ENCODE peak calls at places on chromosomes 13 and 19, in seven cellular contexts. J, M, X, O, Z, F and T are unnamed samples.

GRCh38 chr19:46926201-46927071 is 65.6 kb downstream of the ARHGAP35 start:
- DNase-seq in J (no peak), M (no peak), X (no peak), O (no peak), Z (no peak), F (no peak), T (no peak)

GRCh38 chr19:11020423-11020822 is 59.6 kb downstream of the SMARCA4 start:
- DNase-seq in J (no peak), M (no peak), X (no peak), O (no peak), Z (no peak), F (no peak), T (no peak)

GRCh38 chr19:40596608-40597328 is 4.4 kb upstream of the LTBP4 start:
- DNase-seq in J (peak), M (peak), X (peak), O (peak), Z (no peak), F (no peak), T (no peak)

GRCh38 chr13:110300090-110300815 is 6.7 kb downstream of the COL4A1 start:
- DNase-seq in J (no peak), M (no peak), X (no peak), O (no peak), Z (no peak), F (no peak), T (no peak)

GRCh38 chr19:14187586-14187985 is 18.4 kb downstream of the ADGRL1 start:
- DNase-seq in J (no peak), M (no peak), X (peak), O (no peak), Z (no peak), F (no peak), T (no peak)

GRCh38 chr13:24923305-24923640 is 159.3 kb downstream of the RNF17 start:
- DNase-seq in J (peak), M (no peak), X (no peak), O (no peak), Z (no peak), F (no peak), T (peak)

GRCh38 chr13:36430247-36431203 is 1.8 kb upstream of the CCNA1 start:
- DNase-seq in J (no peak), M (peak), X (peak), O (peak), Z (no peak), F (no peak), T (no peak)

GRCh38 chr19:6509118-6509971 is 7.2 kb upstream of the TUBB4A start:
- DNase-seq in J (peak), M (no peak), X (no peak), O (no peak), Z (no peak), F (no peak), T (no peak)

GRCh38 chr13:111472083-111472482 is 151.6 kb downstream of the TEX29 start:
- DNase-seq in J (no peak), M (no peak), X (no peak), O (no peak), Z (no peak), F (no peak), T (no peak)

GRCh38 chr19:36688058-36688457 is 646 bp downstream of the ZNF567 start:
- DNase-seq in J (no peak), M (no peak), X (no peak), O (no peak), Z (no peak), F (no peak), T (no peak)

GRCh38 chr13:60936281-60936680 is 479.4 kb downstream of the PCDH20 start:
- DNase-seq in J (no peak), M (no peak), X (no peak), O (no peak), Z (no peak), F (no peak), T (no peak)

GRCh38 chr13:26624572-26624971 is 67.1 kb downstream of the WASF3 start:
- DNase-seq in J (no peak), M (no peak), X (no peak), O (no peak), Z (no peak), F (no peak), T (no peak)

GRCh38 chr19:48044561-48044960 is 682 bp upstream of the CABP5 start:
- DNase-seq in J (no peak), M (no peak), X (no peak), O (no peak), Z (no peak), F (no peak), T (no peak)

GRCh38 chr13:44498969-44499368 is 77.2 kb downstream of the TSC22D1 start:
- DNase-seq in J (peak), M (no peak), X (no peak), O (no peak), Z (no peak), F (no peak), T (no peak)

GRCh38 chr13:95100525-95101121 is 200.6 kb downstream of the ABCC4 start:
- DNase-seq in J (no peak), M (no peak), X (no peak), O (no peak), Z (peak), F (no peak), T (no peak)

GRCh38 chr19:52028780-52029123 is 573 bp upstream of the ZNF614 start:
- DNase-seq in J (no peak), M (no peak), X (no peak), O (no peak), Z (no peak), F (no peak), T (peak)

GRCh38 chr19:7861619-7862412 is 12.4 kb downstream of the PRR36 start:
- DNase-seq in J (no peak), M (no peak), X (no peak), O (no peak), Z (no peak), F (no peak), T (no peak)

GRCh38 chr19:3125900-3126524 is 9.8 kb upstream of the GNA15 start:
- DNase-seq in J (peak), M (peak), X (peak), O (peak), Z (no peak), F (peak), T (peak)

GRCh38 chr19:34236035-34236793 is 18.1 kb upstream of the GARRE1 start:
- DNase-seq in J (peak), M (no peak), X (no peak), O (no peak), Z (no peak), F (no peak), T (no peak)

GRCh38 chr13:26219726-26220125 is 2.4 kb downstream of the RNF6 start:
- DNase-seq in J (no peak), M (no peak), X (no peak), O (no peak), Z (no peak), F (no peak), T (no peak)

GRCh38 chr13:98761126-98761978 is 8.9 kb upstream of the SLC15A1 start:
- DNase-seq in J (peak), M (no peak), X (no peak), O (no peak), Z (no peak), F (no peak), T (no peak)

GRCh38 chr13:39370554-39370953 is 232.4 kb downstream of the LHFPL6 start:
- DNase-seq in J (peak), M (peak), X (peak), O (no peak), Z (no peak), F (no peak), T (no peak)

GRCh38 chr13:25587581-25587980 is 215.8 kb downstream of the ATP8A2 start:
- DNase-seq in J (no peak), M (no peak), X (no peak), O (no peak), Z (no peak), F (no peak), T (no peak)